ENCODE peak calls at places on chromosomes 5 and 9, in eight cellular contexts. I is right cardiac atrium, R is globus pallidus, B is spleen, M is right atrium auricular region, D is posterior cingulate gyrus, H is MM.1S, O is posterior vena cava. E is an unnamed sample.

GRCh38 chr5:122008061-122008460 is 46.3 kb downstream of the SRFBP1 start:
- DNase-seq in R (no peak), M (no peak), I (no peak), D (no peak), O (no peak), H (no peak), B (no peak), E (no peak)

GRCh38 chr5:41413067-41413466 is 97.3 kb downstream of the PLCXD3 start:
- DNase-seq in I (no peak), D (no peak), M (no peak), O (no peak), R (no peak), B (no peak), H (no peak), E (no peak)

GRCh38 chr5:172683696-172684464 is 42.8 kb downstream of the NEURL1B start:
- DNase-seq in M (no peak), I (no peak), B (peak), R (no peak), H (no peak), O (no peak), D (no peak), E (no peak)

GRCh38 chr5:74543162-74543995 is 97.1 kb downstream of the ENC1 start:
- DNase-seq in H (no peak), O (no peak), B (no peak), D (no peak), I (no peak), M (no peak), R (no peak), E (no peak)

GRCh38 chr5:106522296-106522695 is 1148.4 kb downstream of the EFNA5 start:
- DNase-seq in O (no peak), I (no peak), D (no peak), M (no peak), H (no peak), B (no peak), R (no peak), E (no peak)

GRCh38 chr5:20105915-20106314 is 117.9 kb upstream of the CDH18 start:
- DNase-seq in I (no peak), M (no peak), B (no peak), O (no peak), R (no peak), H (no peak), D (no peak), E (no peak)

GRCh38 chr5:4191703-4192102 is 596.1 kb downstream of the IRX1 start:
- DNase-seq in M (no peak), O (no peak), I (no peak), H (no peak), R (no peak), D (no peak), B (no peak), E (no peak)

GRCh38 chr9:29750062-29750461 is 2176.8 kb upstream of the C9orf72 start:
- DNase-seq in M (no peak), I (no peak), R (no peak), O (no peak), H (no peak), B (no peak), D (no peak), E (no peak)

GRCh38 chr5:147426928-147427327 is 82.9 kb downstream of the DPYSL3 start:
- DNase-seq in O (no peak), B (no peak), H (no peak), R (no peak), I (no peak), D (no peak), M (no peak), E (no peak)

GRCh38 chr9:97807681-97808080 is 45.3 kb upstream of the FOXE1 start:
- DNase-seq in H (no peak), O (no peak), B (no peak), R (no peak), M (no peak), D (no peak), I (no peak), E (no peak)

GRCh38 chr5:73867344-73868335 is 241.6 kb downstream of the ARHGEF28 start:
- DNase-seq in M (no peak), R (no peak), I (no peak), H (no peak), B (no peak), D (no peak), O (no peak), E (no peak)

GRCh38 chr9:131887680-131888079 is 147.8 kb upstream of the RAPGEF1 start:
- DNase-seq in I (no peak), B (no peak), O (no peak), D (no peak), R (no peak), H (peak), M (no peak), E (no peak)